ENCODE peak calls at places on chromosomes 4 and X, in seven cellular contexts. M, W, K, C, L, Q and I are unnamed samples.

GRCh38 chrX:17441965-17442364 is 67.0 kb downstream of the NHS start:
- DNase-seq in W (no peak), Q (no peak), M (peak; percentile 22), L (no peak), C (no peak), K (peak; percentile 39), I (no peak)

GRCh38 chr4:53960843-53961242 is 103.6 kb downstream of the CHIC2 start:
- DNase-seq in C (no peak), M (no peak), K (no peak), Q (no peak), L (no peak), W (no peak), I (no peak)

GRCh38 chr4:123340381-123340701 is 56.3 kb upstream of the SPRY1 start:
- DNase-seq in L (no peak), W (no peak), M (peak; percentile 67), Q (no peak), K (peak; percentile 92), C (no peak), I (no peak)

GRCh38 chr4:182212211-182212761 is 30.9 kb upstream of the TENM3 start:
- DNase-seq in M (no peak), W (no peak), Q (no peak), C (peak; percentile 24), L (no peak), K (peak; percentile 67), I (peak; percentile 66)

GRCh38 chr4:38600575-38600974 is 63.4 kb upstream of the KLF3 start:
- DNase-seq in L (no peak), K (no peak), M (no peak), C (no peak), W (no peak), Q (no peak), I (no peak)

GRCh38 chr4:4866124-4866832 is 6.8 kb downstream of the MSX1 start:
- DNase-seq in K (no peak), M (no peak), W (no peak), L (no peak), Q (no peak), C (no peak), I (no peak)

GRCh38 chrX:2325076-2325784 is 175.5 kb downstream of the DHRSX start:
- DNase-seq in W (peak; percentile 89), M (no peak), Q (peak; percentile 90), K (peak; percentile 86), C (no peak), L (peak; percentile 56), I (peak; percentile 79)

GRCh38 chrX:12447448-12448154 is 309.3 kb downstream of the FRMPD4 start:
- DNase-seq in K (peak; percentile 90), W (no peak), Q (no peak), M (peak; percentile 46), L (no peak), C (no peak), I (no peak)

GRCh38 chr4:1312821-1313640 is 23.3 kb downstream of the MAEA start:
- DNase-seq in Q (no peak), M (no peak), W (no peak), L (no peak), C (no peak), K (no peak), I (no peak)

GRCh38 chr4:930827-931193 is 1.3 kb downstream of the GAK start:
- DNase-seq in Q (no peak), L (no peak), K (no peak), C (no peak), M (peak; percentile 1), W (no peak), I (no peak)

GRCh38 chrX:131633285-131633917 is 89.5 kb downstream of the OR13H1 start:
- DNase-seq in Q (peak; percentile 31), W (no peak), M (peak; percentile 6), C (peak; percentile 46), L (no peak), K (peak; percentile 65), I (peak; percentile 2)

GRCh38 chrX:19758536-19758935 is 128.9 kb downstream of the SH3KBP1 start:
- DNase-seq in L (no peak), W (no peak), C (no peak), K (no peak), M (no peak), Q (no peak), I (no peak)

GRCh38 chrX:55028040-55028439 is 2.7 kb downstream of the ALAS2 start:
- DNase-seq in L (no peak), M (no peak), W (no peak), Q (no peak), C (no peak), K (no peak), I (no peak)

GRCh38 chrX:29666361-29666760 is 549.0 kb upstream of the MAGEB2 start:
- DNase-seq in K (no peak), W (no peak), Q (no peak), L (no peak), C (no peak), M (no peak), I (no peak)

GRCh38 chrX:43753637-43754036 is 97.5 kb downstream of the MAOA start:
- DNase-seq in L (no peak), M (no peak), K (peak; percentile 35), C (no peak), Q (no peak), W (no peak), I (no peak)

GRCh38 chrX:102155806-102156179 is at the start of gene BEX5:
- DNase-seq in M (no peak), W (peak; percentile 83), C (peak; percentile 61), Q (peak; percentile 61), K (no peak), L (no peak), I (peak; percentile 4)

GRCh38 chrX:69535661-69536060 is 31.5 kb downstream of the NALF2 start:
- DNase-seq in Q (no peak), L (no peak), M (no peak), C (no peak), W (no peak), K (no peak), I (no peak)

GRCh38 chr4:3335385-3335784 is 42.6 kb downstream of the RGS12 start:
- DNase-seq in W (no peak), Q (no peak), L (no peak), C (no peak), K (no peak), M (no peak), I (no peak)

GRCh38 chr4:48938831-48939230 is 32.3 kb upstream of the OCIAD2 start:
- DNase-seq in K (no peak), M (no peak), C (no peak), W (no peak), Q (no peak), L (no peak), I (no peak)

GRCh38 chr4:7224001-7224400 is 31.7 kb downstream of the SORCS2 start:
- DNase-seq in Q (no peak), W (no peak), K (no peak), L (no peak), C (no peak), M (no peak), I (no peak)

GRCh38 chrX:41739871-41740270 is 15.9 kb downstream of the GPR82 start:
- DNase-seq in Q (no peak), W (no peak), L (no peak), K (no peak), C (no peak), M (no peak), I (no peak)

GRCh38 chrX:65866762-65867161 is 173.1 kb downstream of the VSIG4 start:
- DNase-seq in Q (no peak), C (no peak), M (no peak), W (no peak), K (no peak), L (no peak), I (no peak)

GRCh38 chrX:22392176-22392814 is 119.6 kb downstream of the CBLL2 start:
- DNase-seq in W (no peak), Q (no peak), L (no peak), C (no peak), M (no peak), K (no peak), I (no peak)

GRCh38 chr4:17613761-17614415 is 553 bp upstream of the MED28 start:
- DNase-seq in Q (no peak), C (peak; percentile 3), K (peak; percentile 72), W (no peak), M (peak; percentile 78), L (no peak), I (no peak)

DNA sequence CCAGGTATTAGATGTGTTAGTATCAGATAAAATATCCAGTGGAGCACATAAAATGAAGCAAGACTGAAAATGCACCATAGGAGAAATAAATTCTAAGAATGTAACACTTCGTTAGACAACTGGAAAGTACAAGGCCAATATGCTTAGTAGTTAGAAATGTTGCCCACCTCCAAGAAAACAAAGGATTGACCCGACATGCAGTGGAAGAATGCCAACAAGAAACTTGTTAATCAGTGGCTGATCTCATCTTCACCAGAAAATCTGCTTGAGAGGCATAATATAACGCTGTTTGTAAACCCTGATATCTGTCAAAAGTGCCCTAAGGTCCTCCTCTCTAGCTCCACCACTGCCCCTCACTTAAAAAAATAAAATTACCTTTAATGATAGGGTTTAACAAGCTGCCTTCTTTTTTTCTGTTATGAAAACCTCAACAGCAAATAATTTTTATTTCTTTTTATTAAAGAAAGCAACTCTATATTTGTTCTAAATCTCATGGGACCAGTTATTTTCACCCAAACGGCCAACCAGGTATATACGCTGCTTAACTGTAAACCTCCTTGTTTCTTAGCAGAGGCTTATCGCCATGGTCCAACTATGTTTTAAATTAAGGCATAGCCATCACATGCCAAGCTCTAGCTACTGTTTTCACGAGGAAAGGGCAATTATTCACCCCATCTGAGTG is 1.8 kb downstream of the RASGEF1B start:
- DNase-seq in C (no peak), K (no peak), M (no peak), W (no peak), Q (no peak), L (no peak), I (no peak)
- H3K4me3 ChIP-seq in C (no peak overlapping the region), K (no peak overlapping the region), M (no peak overlapping the region), W (peak overlapping the region; percentile 74), Q (peak overlapping the region; percentile 81), L (peak overlapping the region; percentile 95), I (peak overlapping the region; percentile 92)

DNA sequence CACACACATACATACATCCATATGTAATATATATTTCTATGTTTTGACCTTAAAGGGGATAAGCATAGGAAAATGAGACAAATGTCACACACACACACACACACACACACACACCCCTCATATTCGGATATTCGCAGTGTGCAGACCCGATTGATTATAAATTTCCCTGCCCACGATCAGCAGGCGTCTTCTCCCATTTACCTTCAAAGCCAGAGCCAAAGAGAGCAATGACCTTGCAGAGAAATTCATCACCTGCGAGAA is 485 bp downstream of the GPRIN3 start:
- DNase-seq in C (no peak), L (no peak), M (no peak), K (no peak), Q (no peak), W (no peak), I (no peak)
- H3K27ac ChIP-seq in C (no peak overlapping the region), L (peak overlapping the region; percentile 56), M (no peak overlapping the region), K (no peak overlapping the region), Q (peak overlapping the region; percentile 55), W (no peak overlapping the region), I (peak overlapping the region; percentile 56)

DNA sequence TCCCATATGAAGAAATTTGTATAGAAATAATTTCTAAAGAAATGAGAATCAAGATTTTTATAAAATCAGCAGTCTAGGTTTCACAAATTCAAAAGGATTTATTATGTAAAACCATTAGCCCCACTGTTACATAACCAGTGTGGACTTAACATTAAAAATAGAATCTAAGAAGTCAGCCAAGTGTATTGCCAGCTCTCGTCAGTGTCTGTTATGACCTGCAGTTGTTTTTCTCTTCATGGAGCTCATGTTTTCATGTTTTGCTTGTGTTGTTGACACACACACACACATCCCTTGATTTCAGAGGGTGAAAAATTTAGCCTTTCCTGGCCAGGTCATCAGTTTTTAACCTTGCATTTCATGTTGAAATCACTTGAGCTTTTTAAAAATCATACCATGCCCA is 39.5 kb downstream of the USP38 start:
- DNase-seq in W (no peak), K (no peak), M (no peak), C (no peak), L (no peak), Q (no peak), I (no peak)
- H3K4me3 ChIP-seq in W (no peak overlapping the region), K (no peak overlapping the region), M (no peak overlapping the region), C (no peak overlapping the region), L (no peak overlapping the region), Q (no peak overlapping the region), I (no peak overlapping the region)

GRCh38 chr4:168811793-168812651 is 198.0 kb downstream of the CBR4 start:
- DNase-seq in W (no peak), M (peak; percentile 74), C (no peak), Q (no peak), K (peak; percentile 73), L (no peak), I (no peak)
- H3K27ac ChIP-seq in W (peak overlapping the region; percentile 78), M (peak overlapping the region; percentile 67), C (peak overlapping the region; percentile 46), Q (peak overlapping the region; percentile 62), K (peak overlapping the region; percentile 44), L (peak overlapping the region; percentile 80), I (peak overlapping the region; percentile 46)